ENCODE peak calls at places on chromosomes 12 and 14, in ten cellular contexts. X, R, E, O, F, B, N, J, L and Y are unnamed samples.

GRCh38 chr12:90342081-90342480 is 612.9 kb downstream of the CCER1 start:
- DNase-seq in X (no peak), R (no peak), E (no peak), O (no peak), F (no peak), B (no peak), N (no peak), J (no peak), L (no peak), Y (no peak)

GRCh38 chr12:68334136-68334535 is 2.0 kb upstream of the MDM1 start:
- DNase-seq in X (no peak), R (no peak), E (no peak), O (no peak), F (no peak), B (no peak), N (no peak), J (peak; percentile 60), L (no peak), Y (peak; percentile 12)

GRCh38 chr12:65881348-65881961 is 57.2 kb downstream of the HMGA2 start:
- DNase-seq in X (no peak), R (no peak), E (no peak), O (peak; percentile 89), F (peak; percentile 63), B (peak; percentile 14), N (peak; percentile 57), J (no peak), L (peak; percentile 24), Y (peak; percentile 41)

GRCh38 chr14:103890836-103891666 is 37.2 kb upstream of the TDRD9 start:
- DNase-seq in X (no peak), R (peak; percentile 83), E (peak; percentile 95), O (no peak), F (no peak), B (no peak), N (no peak), J (no peak), L (no peak), Y (no peak)

GRCh38 chr14:80714489-80714888 is 227.0 kb downstream of the CEP128 start:
- DNase-seq in X (no peak), R (no peak), E (no peak), O (no peak), F (no peak), B (no peak), N (no peak), J (no peak), L (no peak), Y (no peak)

GRCh38 chr12:27869567-27869966 is 89.5 kb upstream of the MANSC4 start:
- DNase-seq in X (no peak), R (no peak), E (no peak), O (no peak), F (no peak), B (peak; percentile 48), N (no peak), J (no peak), L (peak; percentile 59), Y (no peak)

GRCh38 chr14:55329999-55330710 is 58.9 kb downstream of the FBXO34 start:
- DNase-seq in X (peak; percentile 30), R (no peak), E (no peak), O (peak; percentile 64), F (no peak), B (no peak), N (no peak), J (no peak), L (no peak), Y (peak; percentile 50)

GRCh38 chr12:2825133-2825532 is 9.7 kb downstream of the NRIP2 start:
- DNase-seq in X (no peak), R (no peak), E (no peak), O (no peak), F (no peak), B (no peak), N (no peak), J (no peak), L (no peak), Y (no peak)

DNA sequence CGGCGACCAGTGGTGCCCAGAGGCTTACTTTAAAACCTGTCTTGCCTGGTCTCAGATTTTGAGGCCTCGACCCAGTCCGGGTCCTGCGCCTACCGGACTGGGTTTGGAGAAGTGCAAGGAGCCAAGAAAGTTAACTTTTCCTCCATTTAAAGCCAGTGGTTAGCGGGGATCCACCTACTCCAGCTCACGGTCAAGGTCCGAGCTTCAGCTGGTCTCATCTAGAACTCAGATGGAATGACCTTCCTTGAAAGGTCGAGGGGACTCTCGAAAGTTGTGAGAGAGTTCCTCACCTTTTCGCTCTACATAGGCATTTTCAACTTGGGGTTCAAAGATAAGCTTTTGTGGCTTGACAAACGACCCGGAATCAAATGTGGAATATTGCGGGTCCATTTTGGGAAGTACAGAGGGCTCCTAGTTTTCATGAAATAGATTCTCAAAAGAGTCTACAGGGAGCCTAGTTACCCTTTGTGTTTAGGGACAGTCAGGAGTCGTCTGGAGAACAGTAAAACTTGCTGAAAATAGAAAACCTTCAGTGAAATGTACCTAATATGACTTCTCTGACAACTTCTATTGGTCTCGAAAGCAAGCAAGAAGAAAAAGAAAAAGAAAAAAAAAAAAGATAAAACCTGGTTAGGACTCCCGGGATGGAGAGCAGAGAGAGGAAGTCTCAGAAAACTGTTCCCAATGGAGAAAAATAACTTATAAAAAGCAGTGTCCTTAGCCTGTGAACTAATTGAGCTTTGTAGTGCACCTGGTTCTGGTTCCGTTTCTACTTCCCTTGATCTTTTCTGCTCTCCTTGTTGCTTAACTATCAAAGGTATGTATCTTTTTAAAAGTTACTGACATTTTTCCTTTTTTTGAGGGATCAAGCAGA is 1.4 kb downstream of the KCNMB4 start:
- DNase-seq in X (peak; percentile 19), R (no peak), E (no peak), O (no peak), F (no peak), B (no peak), N (no peak), J (no peak), L (no peak), Y (no peak)
- H3K4me3 ChIP-seq in X (peak overlapping the region; percentile 62), R (peak overlapping the region; percentile 89), E (peak overlapping the region; percentile 47), O (peak overlapping the region; percentile 48), F (peak overlapping the region; percentile 55), B (peak overlapping the region; percentile 56), N (peak overlapping the region; percentile 45), J (peak overlapping the region; percentile 79), L (peak overlapping the region; percentile 82), Y (peak overlapping the region; percentile 60)

DNA sequence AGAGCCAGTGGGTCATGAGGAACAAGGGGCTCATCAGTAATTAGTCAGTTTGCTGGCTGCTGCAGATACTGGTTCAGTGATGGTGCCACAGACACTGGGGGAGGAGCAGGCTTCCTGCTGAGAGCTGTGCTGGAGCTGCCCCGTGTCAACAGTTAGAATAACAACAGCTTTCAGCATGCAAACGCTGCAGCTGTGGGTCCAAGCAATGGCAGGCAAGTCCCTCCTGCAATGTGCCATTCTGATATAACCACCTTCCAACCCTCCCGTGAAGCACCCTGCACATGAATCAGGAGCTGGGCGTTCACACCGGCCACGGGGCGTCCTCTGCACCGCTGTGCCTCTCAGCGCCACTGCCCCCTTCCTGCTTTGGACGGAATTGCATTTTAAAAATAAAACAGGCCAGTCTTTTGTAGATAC is 258.4 kb upstream of the SFSWAP start:
- DNase-seq in X (no peak), R (peak; percentile 51), E (no peak), O (no peak), F (no peak), B (no peak), N (no peak), J (peak; percentile 59), L (no peak), Y (no peak)
- TF ChIP-seq CTCF in X (no peak), R (peak; percentile 28), E (no peak), O (no peak), F (no peak), B (no peak), N (no peak), J (peak; percentile 46), L (peak; percentile 26), Y (no peak)

GRCh38 chr12:114694436-114695304 is 10.7 kb upstream of the TBX3 start:
- DNase-seq in X (no peak), R (no peak), E (no peak), O (no peak), F (no peak), B (no peak), N (no peak), J (no peak), L (no peak), Y (peak; percentile 39)

GRCh38 chr12:114693532-114693931 is 9.6 kb upstream of the TBX3 start:
- DNase-seq in X (no peak), R (no peak), E (no peak), O (no peak), F (no peak), B (no peak), N (no peak), J (no peak), L (no peak), Y (no peak)

GRCh38 chr12:114691196-114691595 is 7.2 kb upstream of the TBX3 start:
- DNase-seq in X (no peak), R (no peak), E (no peak), O (no peak), F (no peak), B (no peak), N (no peak), J (no peak), L (no peak), Y (no peak)

GRCh38 chr12:114691810-114692557 is 8.0 kb upstream of the TBX3 start:
- DNase-seq in X (peak; percentile 20), R (no peak), E (no peak), O (no peak), F (no peak), B (no peak), N (no peak), J (no peak), L (no peak), Y (no peak)

DNA sequence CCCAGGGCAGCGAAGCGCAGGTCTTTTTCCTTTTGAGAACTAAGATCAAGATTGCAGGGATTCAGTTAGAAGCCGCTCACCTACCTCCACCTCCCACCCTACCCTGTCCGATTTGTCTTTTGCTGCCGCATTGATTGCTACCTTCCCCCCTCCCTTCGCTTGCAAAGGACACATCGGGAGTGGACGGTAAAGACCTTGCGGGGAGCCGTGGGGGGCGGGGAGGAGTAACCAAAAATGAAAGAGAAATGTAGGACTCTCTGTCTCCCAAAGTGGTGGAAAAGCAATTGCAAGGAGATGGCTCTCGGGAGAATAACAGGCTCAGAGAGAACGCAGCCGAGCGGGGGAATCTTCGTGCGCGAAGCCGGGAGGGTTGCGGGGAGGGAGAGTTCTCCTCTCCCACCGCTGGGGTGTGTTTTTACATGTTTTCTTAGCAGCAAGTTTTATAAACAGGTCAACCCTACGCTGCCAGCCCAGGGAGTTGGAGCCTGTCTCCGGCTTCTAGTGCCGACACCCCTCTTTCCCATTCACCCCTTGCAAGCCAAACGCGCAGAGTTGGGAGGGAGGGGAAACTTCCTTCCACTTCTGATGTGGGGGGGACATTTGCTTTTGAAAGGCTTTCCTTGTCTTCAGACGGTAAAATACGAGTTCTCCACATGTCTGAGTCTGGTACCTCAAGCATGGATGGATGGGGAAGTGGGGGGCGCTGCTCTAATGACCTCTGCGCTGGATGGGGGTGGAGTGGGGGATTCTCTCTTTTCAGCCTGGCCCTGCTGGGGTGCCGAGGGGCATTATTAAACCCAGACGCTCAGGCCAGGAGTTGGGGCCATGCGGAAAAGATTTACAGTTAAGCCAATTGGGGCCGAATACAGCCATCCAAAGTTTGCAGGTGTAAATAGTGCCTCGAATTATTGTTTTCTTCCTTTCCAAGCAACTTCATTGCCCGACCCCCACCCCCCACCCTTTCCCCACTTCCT is 8.9 kb upstream of the TBX3 start:
- DNase-seq in X (peak; percentile 33), R (no peak), E (no peak), O (no peak), F (no peak), B (no peak), N (no peak), J (no peak), L (no peak), Y (no peak)
- H3K4me3 ChIP-seq in X (peak overlapping the region; percentile 59), R (peak overlapping the region; percentile 29), E (peak overlapping the region; percentile 2), O (peak overlapping the region; percentile 52), F (peak overlapping the region; percentile 65), B (peak overlapping the region; percentile 4), N (peak overlapping the region; percentile 40), J (no peak overlapping the region), L (peak overlapping the region; percentile 61), Y (peak overlapping the region; percentile 46)

DNA sequence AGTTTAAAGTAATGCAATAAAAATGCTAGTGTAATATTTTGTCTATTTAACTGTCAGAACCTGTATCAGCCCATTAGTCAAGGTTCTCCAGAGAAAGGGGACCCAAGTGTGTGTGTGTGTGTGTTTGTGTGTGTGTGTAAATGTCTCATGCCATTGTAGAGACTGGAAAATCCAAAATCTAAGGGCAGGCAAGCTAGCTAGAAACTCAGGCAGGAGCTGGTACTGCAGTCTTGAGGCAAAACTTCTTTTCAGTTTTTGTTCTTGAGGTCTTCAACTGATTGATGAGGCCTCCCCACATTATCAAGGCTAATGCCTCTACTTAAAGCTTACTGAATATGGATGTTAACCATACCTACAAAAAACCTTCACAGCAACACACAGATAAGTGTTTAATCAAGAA is 126.7 kb downstream of the PRKD1 start:
- DNase-seq in X (no peak), R (no peak), E (no peak), O (no peak), F (no peak), B (no peak), N (no peak), J (peak; percentile 2), L (no peak), Y (no peak)
- TF ChIP-seq CTCF in X (no peak), R (no peak), E (peak; percentile 17), O (peak; percentile 16), F (peak; percentile 7), B (no peak), N (no peak), J (no peak), L (no peak), Y (no peak)